ENCODE peak calls at places on chromosomes 3 and 15, in six cellular contexts. O, Y, J, Q, X and M are unnamed samples.

GRCh38 chr3:157388976-157389375 is 47.7 kb upstream of the PTX3 start:
- DNase-seq in O (no peak), Q (peak), J (no peak), Y (no peak), X (no peak), M (no peak)

GRCh38 chr15:67105065-67105951 is 39.9 kb downstream of the SMAD3 start:
- DNase-seq in J (peak), O (peak), X (peak), Y (peak), Q (peak), M (peak)

GRCh38 chr3:51942603-51943450 is 664 bp downstream of the PARP3 start:
- DNase-seq in X (peak), J (peak), Q (peak), O (no peak), Y (peak), M (peak)

GRCh38 chr3:37221407-37221806 is 47.0 kb upstream of the LRRFIP2 start:
- DNase-seq in X (no peak), Y (no peak), J (no peak), Q (peak), O (no peak), M (peak)

GRCh38 chr3:129614435-129614834 is 8.0 kb upstream of the PLXND1 start:
- DNase-seq in Q (no peak), Y (no peak), O (no peak), X (no peak), J (no peak), M (no peak)

GRCh38 chr15:28125673-28126651 is 26.8 kb upstream of the OCA2 start:
- DNase-seq in X (no peak), Y (peak), Q (peak), O (no peak), J (no peak), M (no peak)

GRCh38 chr3:13141183-13141582 is 68.0 kb upstream of the IQSEC1 start:
- DNase-seq in X (peak), Y (no peak), O (no peak), Q (no peak), J (no peak), M (no peak)

GRCh38 chr15:81774309-81774708 is 271.5 kb downstream of the MEX3B start:
- DNase-seq in J (no peak), Q (no peak), O (no peak), X (no peak), Y (no peak), M (no peak)

GRCh38 chr3:194011807-194012206 is 124.1 kb upstream of the HES1 start:
- DNase-seq in J (no peak), Y (no peak), O (no peak), X (no peak), Q (no peak), M (no peak)

GRCh38 chr3:20068512-20069177 is 28.4 kb downstream of the KAT2B start:
- DNase-seq in Q (no peak), X (no peak), Y (no peak), O (no peak), J (no peak), M (no peak)

GRCh38 chr3:16665282-16665741 is 60.1 kb upstream of the DAZL start:
- DNase-seq in O (no peak), J (peak), Y (peak), X (no peak), Q (no peak), M (no peak)

GRCh38 chr3:129323651-129324294 is 45.1 kb downstream of the HMCES start:
- DNase-seq in Q (no peak), X (no peak), J (no peak), Y (no peak), O (no peak), M (no peak)

GRCh38 chr3:169558371-169558770 is 105.1 kb downstream of the MECOM start:
- DNase-seq in J (no peak), X (no peak), Q (no peak), Y (no peak), O (no peak), M (no peak)

GRCh38 chr3:179713643-179714090 is 60.8 kb downstream of the USP13 start:
- DNase-seq in J (no peak), Q (peak), Y (no peak), X (no peak), O (no peak), M (no peak)

GRCh38 chr3:187012609-187013051 is 82.3 kb downstream of the ST6GAL1 start:
- DNase-seq in X (no peak), Y (peak), O (no peak), J (no peak), Q (peak), M (no peak)

GRCh38 chr3:38651153-38651789 is 1.8 kb upstream of the SCN5A start:
- DNase-seq in Y (peak), O (no peak), J (peak), X (peak), Q (peak), M (peak)

GRCh38 chr15:91468861-91469260 is 368.8 kb downstream of the SV2B start:
- DNase-seq in X (no peak), Q (no peak), Y (no peak), O (no peak), J (no peak), M (no peak)

GRCh38 chr3:160756907-160757623 is 1.0 kb downstream of the PPM1L start:
- DNase-seq in Q (no peak), J (peak), O (no peak), X (peak), Y (peak), M (no peak)

GRCh38 chr15:77537006-77537405 is 95.7 kb downstream of the LINGO1 start:
- DNase-seq in X (no peak), O (no peak), Y (no peak), Q (no peak), J (no peak), M (no peak)

GRCh38 chr3:128133273-128133883 is 9.8 kb upstream of the RUVBL1 start:
- DNase-seq in O (no peak), J (peak), Q (peak), X (peak), Y (peak), M (no peak)

GRCh38 chr3:123390865-123391613 is 57.9 kb downstream of the ADCY5 start:
- DNase-seq in J (no peak), X (no peak), O (no peak), Q (peak), Y (peak), M (no peak)

GRCh38 chr3:69913422-69913821 is 86.1 kb upstream of the SAMMSON start:
- DNase-seq in Y (no peak), J (no peak), X (no peak), O (no peak), Q (no peak), M (no peak)

GRCh38 chr15:75063338-75063737 is 39.9 kb downstream of the PPCDC start:
- DNase-seq in J (no peak), Q (peak), O (no peak), Y (peak), X (no peak), M (no peak)

GRCh38 chr3:194877311-194878119 is 191.8 kb downstream of the FAM43A start:
- DNase-seq in Y (no peak), J (no peak), X (peak), O (no peak), Q (no peak), M (no peak)

GRCh38 chr3:64158334-64158733 is 66.9 kb downstream of the PRICKLE2 start:
- DNase-seq in O (no peak), X (peak), Q (peak), J (peak), Y (peak), M (no peak)

GRCh38 chr3:46496745-46497555 is 826 bp upstream of the RTP3 start:
- DNase-seq in X (no peak), O (no peak), Y (peak), J (peak), Q (no peak), M (no peak)

GRCh38 chr15:58396181-58396580 is 35.6 kb upstream of the LIPC start:
- DNase-seq in X (no peak), J (no peak), Q (peak), O (no peak), Y (no peak), M (peak)

GRCh38 chr15:64842986-64843561 is 1.4 kb downstream of the PLEKHO2 start:
- DNase-seq in J (no peak), X (peak), Y (peak), O (no peak), Q (peak), M (no peak)

GRCh38 chr15:66454143-66454542 is 43.4 kb downstream of the SNAPC5 start:
- DNase-seq in Q (no peak), J (no peak), Y (no peak), X (no peak), O (no peak), M (no peak)

GRCh38 chr3:156643729-156644389 is 30.5 kb upstream of the TIPARP start:
- DNase-seq in Q (peak), J (peak), X (no peak), O (no peak), Y (no peak), M (no peak)

GRCh38 chr3:13474021-13474420 is 6.1 kb upstream of the HDAC11 start:
- DNase-seq in Y (no peak), J (no peak), O (no peak), Q (no peak), X (no peak), M (no peak)

GRCh38 chr3:143559291-143559690 is 289.0 kb downstream of the SLC9A9 start:
- DNase-seq in O (no peak), J (no peak), Q (no peak), Y (no peak), X (no peak), M (no peak)

GRCh38 chr3:188711898-188712256 is 459.9 kb upstream of the TPRG1 start:
- DNase-seq in Y (no peak), J (no peak), Q (peak), O (no peak), X (no peak), M (no peak)

DNA sequence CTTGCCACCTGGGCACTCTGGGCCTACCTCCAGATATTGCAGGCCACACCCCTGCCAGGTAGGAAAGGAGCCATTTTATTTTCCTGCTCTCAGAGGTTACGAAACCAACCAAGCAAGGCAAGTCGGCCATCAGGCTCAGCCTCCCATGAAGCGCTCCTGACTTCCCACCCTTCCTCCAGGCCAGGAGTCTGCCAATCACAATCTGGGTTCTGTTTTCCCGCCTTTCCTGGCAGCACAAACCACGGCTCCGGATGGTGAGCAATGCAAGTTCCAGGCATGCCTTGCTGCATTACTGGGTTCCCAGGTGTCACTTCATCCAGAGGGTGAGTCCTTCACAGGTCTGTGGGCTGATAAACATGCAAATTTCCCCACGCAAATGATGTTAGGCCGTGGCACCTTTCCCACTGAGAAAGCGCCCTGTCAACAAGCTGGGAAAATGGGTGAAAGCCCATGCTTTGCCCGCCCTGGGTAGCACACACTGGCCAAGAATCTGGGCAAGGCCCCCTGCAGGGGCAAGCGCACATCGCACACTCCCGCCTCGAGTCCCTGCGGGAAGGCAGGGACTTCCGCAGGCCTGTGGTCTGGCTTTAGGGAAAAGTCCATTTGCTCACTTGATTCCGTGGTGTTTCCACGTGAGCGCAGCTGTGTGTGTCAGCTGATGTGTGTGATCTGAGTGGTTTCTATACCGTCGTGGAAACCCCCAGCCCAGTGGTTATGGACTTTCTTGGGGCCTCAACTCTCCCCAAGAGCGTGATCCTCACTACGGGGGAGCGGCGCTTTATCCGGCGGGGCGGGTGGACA is 61.6 kb upstream of the RYK start:
- DNase-seq in Y (no peak), X (peak), J (peak), Q (peak), O (no peak), M (peak)
- H3K27ac ChIP-seq in Y (no peak), X (peak), J (peak), Q (peak), O (peak), M (peak)

DNA sequence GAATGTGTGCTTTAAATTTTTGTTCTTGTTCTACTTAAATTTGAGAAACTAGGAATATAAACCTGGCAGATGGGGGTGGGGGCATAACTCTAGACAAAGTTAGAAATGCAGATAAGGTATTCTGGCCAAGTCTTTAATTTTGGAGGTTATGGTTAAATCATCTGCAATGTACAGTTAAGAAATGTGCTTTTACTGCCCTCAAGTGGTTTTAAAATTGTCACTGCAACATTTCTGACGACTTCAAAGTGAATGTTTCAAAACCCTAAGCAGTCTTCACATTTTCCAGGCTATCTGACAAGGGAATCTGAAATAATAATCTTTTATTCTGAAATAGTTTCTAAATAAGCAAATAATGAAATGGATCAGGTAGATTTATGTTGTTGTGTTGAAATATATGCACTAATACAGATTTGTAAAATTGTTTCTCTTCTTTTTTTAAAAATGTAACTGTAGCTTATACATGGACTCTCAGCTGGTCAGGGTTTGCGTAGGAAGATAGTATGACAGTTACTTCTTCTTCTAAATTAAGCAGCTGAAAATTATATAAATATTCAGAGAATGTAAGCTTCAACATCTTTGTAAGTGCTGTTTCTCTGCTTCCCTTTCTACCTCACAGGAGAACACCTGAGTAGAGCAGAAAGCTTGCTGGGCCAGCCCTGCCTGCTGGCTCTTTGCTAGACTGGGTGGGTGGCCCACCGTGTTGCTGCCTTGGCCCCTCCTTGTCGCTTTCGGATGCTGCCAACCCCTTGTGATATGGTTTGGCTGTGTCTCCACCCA is 45.0 kb downstream of the SUCNR1 start:
- DNase-seq in J (no peak), O (no peak), Y (no peak), Q (peak), X (no peak), M (peak)
- TF ChIP-seq CTCF in J (peak), O (peak), Y (peak), Q (peak), X (peak), M (peak)

GRCh38 chr3:9730747-9731205 is 759 bp upstream of the BRPF1 start:
- DNase-seq in X (no peak), Q (peak), Y (no peak), O (no peak), J (no peak), M (no peak)
- H3K27ac ChIP-seq in X (no peak), Q (peak), Y (peak), O (peak), J (peak), M (peak)

GRCh38 chr3:53113293-53114010 is 16.8 kb downstream of the RFT1 start:
- DNase-seq in Q (no peak), J (no peak), X (peak), Y (peak), O (no peak), M (no peak)
- TF ChIP-seq CTCF in Q (no peak), J (no peak), X (no peak), Y (no peak), O (no peak), M (no peak)

GRCh38 chr3:150545419-150546225 is 674 bp downstream of the SERP1 start:
- DNase-seq in Y (peak), X (peak), O (peak), J (peak), Q (peak), M (peak)

GRCh38 chr3:150544726-150545125 is 1.6 kb downstream of the SERP1 start:
- DNase-seq in X (no peak), Q (peak), O (no peak), Y (no peak), J (no peak), M (no peak)

GRCh38 chr3:150543531-150543930 is 2.8 kb downstream of the SERP1 start:
- DNase-seq in X (no peak), J (no peak), Y (no peak), Q (no peak), O (no peak), M (no peak)

GRCh38 chr3:150543128-150543527 is 3.2 kb downstream of the SERP1 start:
- DNase-seq in Q (no peak), O (no peak), J (no peak), X (no peak), Y (no peak), M (no peak)

GRCh38 chr3:150544040-150544439 is 2.3 kb downstream of the SERP1 start:
- DNase-seq in Q (peak), J (no peak), O (no peak), Y (no peak), X (no peak), M (peak)
- H3K27ac ChIP-seq in Q (peak), J (no peak), O (peak), Y (no peak), X (no peak), M (no peak)

DNA sequence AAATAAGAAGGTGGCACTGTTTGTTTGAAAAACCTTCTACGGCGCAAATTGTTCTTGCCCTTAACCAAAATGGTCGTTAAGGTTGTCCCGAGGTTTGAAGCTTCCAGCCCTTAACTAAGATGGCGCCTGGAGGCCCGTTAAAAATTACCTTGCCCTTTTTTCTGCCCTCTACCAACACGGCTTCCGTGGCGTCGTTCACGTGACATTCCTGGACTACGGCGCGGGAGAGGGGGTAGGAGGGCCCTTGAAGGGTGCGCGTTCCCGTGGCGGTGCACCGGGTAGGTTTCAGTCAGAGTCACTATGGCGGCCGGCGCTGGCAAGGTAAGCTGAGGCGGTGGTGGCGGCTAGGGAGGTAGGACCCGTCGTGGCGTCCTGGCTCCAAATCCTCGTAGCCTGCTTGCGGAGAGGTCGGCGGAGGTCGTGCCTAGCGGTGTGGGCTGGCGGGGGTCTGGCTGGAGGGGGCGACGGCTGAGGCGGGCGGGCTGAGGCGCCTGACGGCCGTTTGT is at the start of gene SLMAP:
- DNase-seq in Q (peak), Y (peak), J (peak), O (peak), X (peak), M (peak)
- TF ChIP-seq CTCF in Q (no peak), Y (no peak), J (no peak), O (no peak), X (no peak), M (no peak)

GRCh38 chr3:35932995-35933394 is 293.7 kb downstream of the ARPP21 start:
- DNase-seq in J (no peak), O (no peak), Q (peak), Y (peak), X (no peak), M (peak)
- H3K27ac ChIP-seq in J (no peak), O (no peak), Q (no peak), Y (no peak), X (no peak), M (no peak)